ENCODE peak calls at places on chromosomes 1 and 21, in eight cellular contexts. O, U, X, P, Q, F, L and R are unnamed samples.

GRCh38 chr1:199685369-199685768 is 342.1 kb upstream of the NR5A2 start:
- DNase-seq in F (no peak), P (no peak), X (no peak), Q (no peak), U (no peak), L (no peak), O (no peak), R (no peak)

GRCh38 chr21:24023402-24023801 is 1583.9 kb downstream of the MRPL39 start:
- DNase-seq in U (no peak), X (no peak), L (no peak), Q (no peak), P (no peak), O (no peak), F (no peak), R (no peak)

GRCh38 chr1:86773331-86774288 is 69.2 kb downstream of the SH3GLB1 start:
- DNase-seq in F (no peak), U (no peak), X (no peak), O (no peak), L (no peak), Q (no peak), P (no peak), R (no peak)

GRCh38 chr1:178628637-178629548 is 96.2 kb upstream of the RALGPS2 start:
- DNase-seq in X (no peak), U (peak; percentile 72), F (no peak), L (no peak), Q (no peak), O (no peak), P (no peak), R (no peak)

GRCh38 chr1:1273152-1273534 is 511 bp downstream of the UBE2J2 start:
- DNase-seq in X (no peak), L (no peak), O (no peak), U (no peak), Q (no peak), P (no peak), F (no peak), R (no peak)

GRCh38 chr1:190957565-190957964 is 479.9 kb upstream of the BRINP3 start:
- DNase-seq in P (no peak), Q (no peak), X (no peak), U (no peak), L (no peak), O (no peak), F (no peak), R (no peak)

GRCh38 chr1:33097137-33097611 is 16.2 kb downstream of the AZIN2 start:
- DNase-seq in O (no peak), X (no peak), L (no peak), U (no peak), Q (no peak), P (no peak), F (no peak), R (no peak)

GRCh38 chr1:76611782-76612445 is 255.4 kb upstream of the ST6GALNAC5 start:
- DNase-seq in P (no peak), Q (no peak), X (no peak), U (no peak), L (no peak), F (no peak), O (no peak), R (no peak)

GRCh38 chr1:153527023-153527724 is 8.6 kb downstream of the S100A6 start:
- DNase-seq in X (no peak), O (no peak), U (no peak), Q (no peak), L (no peak), F (no peak), P (no peak), R (no peak)

GRCh38 chr1:219304227-219305226 is 130.8 kb downstream of the LYPLAL1 start:
- DNase-seq in Q (no peak), L (no peak), O (no peak), U (no peak), F (no peak), X (no peak), P (no peak), R (no peak)

GRCh38 chr21:34613679-34614442 is 1.1 kb downstream of the RCAN1 start:
- DNase-seq in Q (no peak), X (no peak), L (no peak), P (peak; percentile 25), F (no peak), U (no peak), O (no peak), R (no peak)

GRCh38 chr1:180680558-180681144 is 48.8 kb downstream of the XPR1 start:
- DNase-seq in F (no peak), Q (no peak), O (no peak), X (no peak), U (peak; percentile 28), L (peak; percentile 83), P (no peak), R (no peak)

GRCh38 chr1:88741413-88741812 is 57.3 kb downstream of the PKN2 start:
- DNase-seq in P (no peak), F (peak; percentile 12), X (no peak), L (no peak), O (no peak), Q (no peak), U (peak; percentile 21), R (no peak)

GRCh38 chr1:101929343-101929742 is 67.4 kb downstream of the OLFM3 start:
- DNase-seq in L (peak; percentile 65), P (no peak), Q (no peak), X (no peak), U (no peak), O (no peak), F (no peak), R (no peak)

GRCh38 chr1:59223213-59223612 is 73.7 kb upstream of the FGGY start:
- DNase-seq in X (no peak), L (no peak), Q (no peak), U (no peak), P (no peak), O (no peak), F (no peak), R (no peak)

GRCh38 chr1:217311766-217312165 is 319.1 kb downstream of the GPATCH2 start:
- DNase-seq in F (no peak), Q (no peak), P (no peak), U (no peak), O (no peak), L (no peak), X (no peak), R (no peak)

GRCh38 chr1:143748906-143749305 is 222.9 kb downstream of the FAM72C start:
- DNase-seq in L (no peak), X (no peak), O (no peak), P (no peak), Q (no peak), F (no peak), U (no peak), R (no peak)

GRCh38 chr1:153217212-153217611 is at the start of gene PRR9:
- DNase-seq in P (no peak), O (no peak), X (no peak), U (no peak), L (no peak), F (no peak), Q (no peak), R (no peak)

GRCh38 chr1:162349635-162350330 is 26.9 kb downstream of the SPATA46 start:
- DNase-seq in Q (no peak), U (no peak), L (no peak), X (no peak), F (peak; percentile 52), O (no peak), P (no peak), R (no peak)

GRCh38 chr1:61337981-61338848 is 255.9 kb downstream of the NFIA start:
- DNase-seq in L (peak; percentile 71), Q (peak; percentile 91), O (no peak), F (peak; percentile 33), P (peak; percentile 85), U (peak; percentile 81), X (no peak), R (peak; percentile 72)

GRCh38 chr1:8681911-8682310 is 135.5 kb downstream of the RERE start:
- DNase-seq in X (no peak), O (no peak), L (no peak), U (no peak), Q (no peak), F (no peak), P (no peak), R (no peak)

GRCh38 chr1:209051598-209051997 is 531.9 kb upstream of the CAMK1G start:
- DNase-seq in X (no peak), P (no peak), L (no peak), O (no peak), Q (no peak), F (no peak), U (no peak), R (no peak)

GRCh38 chr1:62288224-62288623 is 31.0 kb downstream of the KANK4 start:
- DNase-seq in U (no peak), Q (no peak), O (no peak), F (no peak), P (no peak), L (no peak), X (no peak), R (no peak)

GRCh38 chr1:23177438-23178380 is 9.1 kb upstream of the LUZP1 start:
- DNase-seq in P (peak; percentile 52), Q (peak; percentile 94), F (no peak), U (no peak), O (peak; percentile 64), X (no peak), L (peak; percentile 74), R (peak; percentile 82)

GRCh38 chr1:201378804-201379203 is 1.3 kb upstream of the TNNT2 start:
- DNase-seq in P (no peak), O (no peak), X (no peak), L (no peak), U (no peak), Q (no peak), F (no peak), R (no peak)

GRCh38 chr1:64403331-64403730 is 66.6 kb upstream of the CACHD1 start:
- DNase-seq in Q (no peak), P (no peak), L (no peak), O (no peak), U (no peak), X (no peak), F (no peak), R (no peak)

GRCh38 chr21:39020751-39021474 is 162.3 kb downstream of the PSMG1 start:
- DNase-seq in O (no peak), Q (no peak), U (peak; percentile 57), P (no peak), X (no peak), F (no peak), L (no peak), R (no peak)

GRCh38 chr1:205627956-205628355 is 3.9 kb downstream of the ELK4 start:
- DNase-seq in Q (no peak), P (no peak), U (no peak), L (no peak), O (no peak), F (no peak), X (no peak), R (no peak)

GRCh38 chr1:228280106-228280901 is 72.5 kb downstream of the OBSCN start:
- DNase-seq in X (no peak), L (no peak), F (no peak), O (no peak), U (no peak), P (no peak), Q (no peak), R (no peak)

GRCh38 chr1:167455786-167456446 is 62.4 kb downstream of the CD247 start:
- DNase-seq in F (no peak), P (no peak), X (no peak), L (no peak), O (no peak), U (no peak), Q (no peak), R (peak; percentile 33)

GRCh38 chr1:244466724-244467123 is 5.7 kb downstream of the CATSPERE start:
- DNase-seq in Q (no peak), X (no peak), P (no peak), L (no peak), F (no peak), O (no peak), U (no peak), R (no peak)

GRCh38 chr1:66330711-66331110 is 203.2 kb upstream of the SGIP1 start:
- DNase-seq in O (no peak), F (no peak), Q (no peak), U (no peak), L (no peak), X (no peak), P (no peak), R (no peak)